ENCODE peak calls at places on chromosomes 2 and 18, in six cellular contexts. A, L, Y, W, I and G are unnamed samples.

GRCh38 chr2:164967781-164968228 is 12.5 kb upstream of the SLC38A11 start:
- DNase-seq in A (peak), L (no peak), Y (no peak), W (no peak), I (no peak), G (no peak)

GRCh38 chr2:127134833-127135830 is 28.2 kb upstream of the BIN1 start:
- DNase-seq in A (no peak), L (no peak), Y (peak), W (peak), I (no peak), G (no peak)

GRCh38 chr2:211281430-211282073 is 725.2 kb downstream of the CPS1 start:
- DNase-seq in A (peak), L (no peak), Y (no peak), W (no peak), I (no peak), G (no peak)

GRCh38 chr18:12879840-12880531 is 4.1 kb downstream of the PTPN2 start:
- DNase-seq in A (no peak), L (no peak), Y (no peak), W (peak), I (no peak), G (no peak)

GRCh38 chr2:159290289-159290907 is 3.9 kb upstream of the WDSUB1 start:
- DNase-seq in A (no peak), L (peak), Y (peak), W (peak), I (no peak), G (no peak)

GRCh38 chr2:241150660-241151530 is 628 bp downstream of the PPP1R7 start:
- DNase-seq in A (no peak), L (no peak), Y (no peak), W (no peak), I (no peak), G (no peak)

GRCh38 chr18:77132369-77133050 is at the start of gene MBP:
- DNase-seq in A (no peak), L (no peak), Y (peak), W (peak), I (no peak), G (no peak)

GRCh38 chr2:239245107-239245506 is 155.7 kb downstream of the HDAC4 start:
- DNase-seq in A (no peak), L (no peak), Y (no peak), W (no peak), I (no peak), G (no peak)

GRCh38 chr2:15983496-15983895 is 43.1 kb downstream of the MYCN start:
- DNase-seq in A (no peak), L (no peak), Y (no peak), W (no peak), I (no peak), G (no peak)

GRCh38 chr2:156540706-156541105 is 104.5 kb downstream of the GPD2 start:
- DNase-seq in A (no peak), L (no peak), Y (no peak), W (no peak), I (no peak), G (no peak)

GRCh38 chr2:210606001-210606400 is 49.6 kb downstream of the CPS1 start:
- DNase-seq in A (no peak), L (no peak), Y (no peak), W (no peak), I (no peak), G (no peak)

GRCh38 chr18:79367989-79368388 is 27.7 kb upstream of the NFATC1 start:
- DNase-seq in A (no peak), L (no peak), Y (peak), W (no peak), I (no peak), G (no peak)

GRCh38 chr2:112483047-112483473 is 1.1 kb downstream of the TTL start:
- DNase-seq in A (no peak), L (peak), Y (peak), W (peak), I (peak), G (no peak)

GRCh38 chr2:214716811-214717560 is 92.5 kb downstream of the BARD1 start:
- DNase-seq in A (no peak), L (no peak), Y (no peak), W (no peak), I (no peak), G (no peak)

GRCh38 chr2:177242136-177242987 is 22.2 kb downstream of the NFE2L2 start:
- DNase-seq in A (no peak), L (peak), Y (peak), W (no peak), I (peak), G (no peak)

GRCh38 chr2:177239934-177240600 is 24.5 kb downstream of the NFE2L2 start:
- DNase-seq in A (no peak), L (no peak), Y (no peak), W (peak), I (no peak), G (peak)

GRCh38 chr2:177243476-177243875 is 21.1 kb downstream of the NFE2L2 start:
- DNase-seq in A (no peak), L (no peak), Y (no peak), W (no peak), I (no peak), G (no peak)

GRCh38 chr2:177243073-177243472 is 21.5 kb downstream of the NFE2L2 start:
- DNase-seq in A (no peak), L (no peak), Y (no peak), W (no peak), I (no peak), G (no peak)

DNA sequence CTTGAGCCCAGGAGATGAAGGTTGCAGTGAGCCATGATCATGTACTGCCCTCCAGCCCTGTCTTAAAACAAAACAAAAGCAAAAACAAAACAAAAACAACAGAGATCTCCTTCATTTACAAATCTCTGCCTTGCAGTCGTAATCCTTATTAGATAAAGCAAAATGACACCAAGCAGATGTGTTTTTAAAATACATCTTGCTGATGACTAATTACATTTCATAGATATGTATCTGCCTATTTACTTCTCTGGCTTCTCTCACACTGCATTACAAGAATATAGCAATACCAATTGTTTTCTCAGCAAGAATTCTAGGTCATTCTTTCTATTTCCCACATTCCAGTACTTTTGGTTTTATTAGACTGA is 22.8 kb downstream of the NFE2L2 start:
- DNase-seq in A (no peak), L (no peak), Y (peak), W (no peak), I (no peak), G (no peak)
- TF ChIP-seq GABPA in A (no peak), L (no peak), Y (no peak), W (no peak), I (no peak), G (no peak)

GRCh38 chr18:3411854-3412268 is 38.1 kb upstream of the TGIF1 start:
- DNase-seq in A (no peak), L (no peak), Y (no peak), W (no peak), I (no peak), G (no peak)
- TF ChIP-seq GABPA in A (no peak), L (no peak), Y (no peak), W (no peak), I (no peak), G (no peak)

DNA sequence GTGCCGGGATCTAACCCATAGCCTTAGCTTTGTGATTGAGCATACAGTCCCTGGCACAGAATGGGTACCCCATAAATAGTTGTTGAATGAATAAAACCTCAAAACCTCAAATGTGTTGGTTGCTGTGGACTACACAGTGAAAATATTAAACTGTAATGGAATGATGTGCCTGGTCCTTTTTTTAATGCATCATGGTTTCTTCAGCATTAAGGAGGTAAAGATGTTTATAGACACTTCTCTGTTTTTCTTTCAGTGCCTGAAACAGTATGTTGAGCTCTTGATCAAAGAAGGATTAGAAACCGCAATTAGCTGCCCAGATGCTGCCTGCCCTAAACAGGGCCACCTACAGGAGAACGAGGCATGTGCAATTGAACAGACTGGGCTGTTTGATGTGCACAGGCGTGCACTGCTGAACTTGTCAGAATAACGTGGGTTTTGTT is 97.0 kb downstream of the RNF144A start:
- DNase-seq in A (no peak), L (peak), Y (peak), W (peak), I (peak), G (no peak)
- TF ChIP-seq GABPA in A (no peak), L (no peak), Y (no peak), W (no peak), I (no peak), G (no peak)

DNA sequence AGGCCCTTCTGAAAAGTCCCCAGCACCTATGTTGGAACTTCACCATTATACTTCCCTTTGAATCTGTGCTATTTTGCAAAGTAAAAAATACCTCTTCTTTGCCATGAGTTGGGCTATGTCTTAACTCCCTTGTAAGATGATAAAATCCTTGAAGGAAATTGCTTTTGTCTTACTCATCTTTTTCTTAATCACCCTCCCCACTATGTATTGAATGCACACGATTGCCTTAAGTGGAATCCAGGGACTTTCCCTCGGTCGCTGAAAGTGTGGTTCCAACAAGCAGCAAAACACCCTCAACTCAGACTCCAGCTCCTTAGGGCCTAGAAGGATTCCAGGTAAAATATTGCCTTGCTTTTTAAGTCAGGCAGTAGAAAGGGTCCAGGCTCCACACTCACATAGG is 173.2 kb upstream of the ARL4C start:
- DNase-seq in A (no peak), L (no peak), Y (no peak), W (no peak), I (no peak), G (no peak)
- TF ChIP-seq GABPA in A (no peak), L (no peak), Y (no peak), W (no peak), I (no peak), G (no peak)

GRCh38 chr2:217356795-217357194 is 496.9 kb upstream of the TNP1 start:
- DNase-seq in A (no peak), L (no peak), Y (no peak), W (no peak), I (no peak), G (no peak)

GRCh38 chr2:217360111-217360510 is 500.2 kb upstream of the TNP1 start:
- DNase-seq in A (no peak), L (no peak), Y (no peak), W (no peak), I (no peak), G (no peak)

GRCh38 chr2:217357886-217358620 is 498.2 kb upstream of the TNP1 start:
- DNase-seq in A (no peak), L (no peak), Y (no peak), W (no peak), I (no peak), G (no peak)

GRCh38 chr2:217351378-217351777 is 491.5 kb upstream of the TNP1 start:
- DNase-seq in A (no peak), L (no peak), Y (no peak), W (no peak), I (no peak), G (no peak)

GRCh38 chr2:217356142-217356541 is 496.3 kb upstream of the TNP1 start:
- DNase-seq in A (no peak), L (no peak), Y (no peak), W (no peak), I (no peak), G (no peak)
- TF ChIP-seq GABPA in A (no peak), L (no peak), Y (no peak), W (no peak), I (no peak), G (no peak)

DNA sequence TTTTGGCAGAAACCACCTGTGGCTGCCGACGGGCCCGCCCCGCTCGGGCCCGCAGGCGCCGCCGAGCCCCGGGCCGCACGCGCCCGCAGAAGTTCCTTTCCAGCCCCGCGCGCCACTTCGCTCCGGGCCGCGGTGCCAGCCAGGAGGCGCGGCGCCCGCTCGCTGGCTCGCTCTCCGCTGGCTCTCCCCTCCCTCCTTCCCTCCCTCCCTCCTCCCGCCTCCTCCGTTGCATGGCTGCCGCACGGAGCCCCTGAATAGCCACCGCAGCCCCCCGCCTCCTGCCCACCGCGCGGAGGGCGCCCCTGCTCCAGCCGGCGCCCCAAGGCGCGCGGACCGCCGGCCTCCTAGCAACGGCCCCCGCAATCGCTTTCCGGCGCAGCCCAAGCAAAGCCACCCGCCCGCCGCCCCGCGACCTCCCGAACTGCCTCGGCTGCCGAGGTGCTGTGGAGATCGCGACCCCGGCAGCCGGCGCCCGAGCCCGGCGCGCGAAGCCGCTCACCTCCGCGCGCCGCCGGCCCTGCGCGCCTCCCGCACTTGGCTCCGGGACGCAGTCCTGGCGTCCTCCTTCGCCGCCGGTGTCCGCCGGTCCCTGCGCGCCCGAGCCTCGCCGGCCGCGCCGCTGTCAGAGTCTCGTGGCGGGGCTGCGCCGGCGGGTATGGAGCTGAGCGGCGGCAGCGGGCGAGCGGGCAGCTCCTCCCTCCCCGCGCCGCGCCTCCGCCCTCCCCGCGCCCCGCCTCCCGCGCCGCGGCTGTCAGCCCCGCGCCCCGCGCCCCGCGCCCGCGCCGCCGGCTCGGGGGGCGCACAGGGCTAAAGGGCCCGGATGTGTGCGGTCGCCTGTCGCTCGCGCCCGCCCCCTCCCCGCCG is at the start of gene ZBTB7C:
- DNase-seq in A (no peak), L (no peak), Y (peak), W (no peak), I (peak), G (no peak)
- TF ChIP-seq GABPA in A (no peak), L (no peak), Y (no peak), W (no peak), I (no peak), G (no peak)

GRCh38 chr2:173997779-173998178 is 32.6 kb upstream of the SP3 start:
- DNase-seq in A (no peak), L (no peak), Y (no peak), W (no peak), I (no peak), G (no peak)
- TF ChIP-seq GABPA in A (no peak), L (no peak), Y (no peak), W (no peak), I (no peak), G (no peak)

GRCh38 chr2:25197336-25198208 is 29.2 kb upstream of the POMC start:
- DNase-seq in A (no peak), L (no peak), Y (no peak), W (no peak), I (no peak), G (no peak)

GRCh38 chr2:25198209-25198525 is 29.8 kb upstream of the POMC start:
- DNase-seq in A (no peak), L (no peak), Y (no peak), W (no peak), I (no peak), G (no peak)

GRCh38 chr2:25194576-25195122 is 26.3 kb upstream of the POMC start:
- DNase-seq in A (no peak), L (no peak), Y (no peak), W (no peak), I (no peak), G (no peak)
- TF ChIP-seq GABPA in A (no peak), L (no peak), Y (no peak), W (no peak), I (no peak), G (no peak)